ENCODE peak calls at places on chromosome 2, in four cellular contexts. One of them, this sample, is unnamed.

GRCh38 chr2:204219196-204219595 is 282.6 kb downstream of the ICOS start:
- DNase-seq in NCI-H1092 treated with DMSO at 0.1 percent for 48 hours: no peak
- DNase-seq in CD8-positive, alpha-beta memory T cell: no peak
- DNase-seq in H54: no peak
- DNase-seq in this sample: no peak

GRCh38 chr2:673615-674318 is 3.4 kb downstream of the TMEM18 start:
- DNase-seq in NCI-H1092 treated with DMSO at 0.1 percent for 48 hours: no peak
- DNase-seq in CD8-positive, alpha-beta memory T cell: no peak
- DNase-seq in H54: peak; percentile 28
- DNase-seq in this sample: peak; percentile 31

GRCh38 chr2:71792926-71793761 is 339.8 kb downstream of the DYSF start:
- DNase-seq in H54: no peak
- DNase-seq in NCI-H1092 treated with DMSO at 0.1 percent for 48 hours: no peak
- DNase-seq in CD8-positive, alpha-beta memory T cell: no peak
- DNase-seq in this sample: peak; percentile 60

GRCh38 chr2:144948205-144948855 is 428.4 kb upstream of the ZEB2 start:
- DNase-seq in CD8-positive, alpha-beta memory T cell: no peak
- DNase-seq in H54: no peak
- DNase-seq in NCI-H1092 treated with DMSO at 0.1 percent for 48 hours: no peak
- DNase-seq in this sample: no peak

GRCh38 chr2:64532030-64532429 is 7.9 kb downstream of the AFTPH start:
- DNase-seq in NCI-H1092 treated with DMSO at 0.1 percent for 48 hours: no peak
- DNase-seq in CD8-positive, alpha-beta memory T cell: no peak
- DNase-seq in H54: no peak
- DNase-seq in this sample: no peak

GRCh38 chr2:222304737-222305509 is 6.1 kb upstream of the PAX3 start:
- DNase-seq in H54: no peak
- DNase-seq in CD8-positive, alpha-beta memory T cell: no peak
- DNase-seq in NCI-H1092 treated with DMSO at 0.1 percent for 48 hours: peak; percentile 51
- DNase-seq in this sample: no peak

GRCh38 chr2:79512442-79513401 is at the start of gene CTNNA2:
- DNase-seq in NCI-H1092 treated with DMSO at 0.1 percent for 48 hours: peak; percentile 74
- DNase-seq in CD8-positive, alpha-beta memory T cell: no peak
- DNase-seq in H54: peak; percentile 64
- DNase-seq in this sample: peak; percentile 55

GRCh38 chr2:230866704-230867561 is 2.2 kb downstream of the ITM2C start:
- DNase-seq in NCI-H1092 treated with DMSO at 0.1 percent for 48 hours: no peak
- DNase-seq in H54: peak; percentile 48
- DNase-seq in CD8-positive, alpha-beta memory T cell: peak; percentile 57
- DNase-seq in this sample: no peak

GRCh38 chr2:62410926-62411456 is 95.0 kb downstream of the TMEM17 start:
- DNase-seq in NCI-H1092 treated with DMSO at 0.1 percent for 48 hours: no peak
- DNase-seq in CD8-positive, alpha-beta memory T cell: no peak
- DNase-seq in H54: no peak
- DNase-seq in this sample: no peak

GRCh38 chr2:238841542-238842181 is 6.2 kb upstream of the TWIST2 start:
- DNase-seq in NCI-H1092 treated with DMSO at 0.1 percent for 48 hours: no peak
- DNase-seq in CD8-positive, alpha-beta memory T cell: no peak
- DNase-seq in H54: no peak
- DNase-seq in this sample: no peak